ENCODE peak calls at places on chromosome 4, in ten cellular contexts. Q is fibroblast of pulmonary artery; P is B cell; W is SHP77; D is iris pigment epithelial cell; N is cardiac muscle cell; V is activated CD4-positive, alpha-beta T cell treated with anti-CD3 and anti-CD28 coated beads, Interleukin-2, amount 10 ng/mL, durations not matched to agents 7 days and 5 days; L is Peyer's patch; O is cardiac fibroblast; J is activated naive CD4-positive, alpha-beta T cell. E is an unnamed sample.

GRCh38 chr4:168908859-168909390 is 101.1 kb downstream of the CBR4 start:
- DNase-seq in O (peak), D (no peak), N (no peak), V (no peak), W (no peak), P (no peak), L (no peak), Q (peak), J (no peak), E (no peak)

GRCh38 chr4:190020790-190021717 is 6.0 kb downstream of the FRG2 start:
- DNase-seq in W (no peak), J (no peak), V (no peak), L (peak), Q (peak), O (peak), N (peak), D (no peak), P (peak), E (no peak)

GRCh38 chr4:22668702-22669101 is 24.0 kb upstream of the GBA3 start:
- DNase-seq in L (no peak), N (no peak), J (no peak), O (no peak), V (no peak), Q (no peak), W (no peak), D (no peak), P (no peak), E (no peak)

GRCh38 chr4:173801361-173801760 is 271.3 kb upstream of the HAND2 start:
- DNase-seq in L (no peak), V (no peak), Q (no peak), J (no peak), N (no peak), D (no peak), W (no peak), P (no peak), O (no peak), E (no peak)

GRCh38 chr4:30716671-30717207 is 3.4 kb upstream of the PCDH7 start:
- DNase-seq in Q (peak), O (peak), D (peak), W (no peak), L (no peak), P (no peak), N (peak), J (no peak), V (no peak), E (no peak)

GRCh38 chr4:138875886-138876608 is 139.5 kb upstream of the NOCT start:
- DNase-seq in D (peak), Q (peak), N (no peak), P (no peak), O (peak), J (no peak), W (no peak), L (no peak), V (no peak), E (no peak)

GRCh38 chr4:112057479-112057878 is 87.8 kb upstream of the FAM241A start:
- DNase-seq in Q (no peak), J (no peak), W (no peak), D (no peak), L (no peak), N (no peak), V (no peak), P (no peak), O (no peak), E (no peak)

GRCh38 chr4:87241341-87241740 is 20.9 kb upstream of the KLHL8 start:
- DNase-seq in L (no peak), N (no peak), W (no peak), V (no peak), O (no peak), D (no peak), J (no peak), P (no peak), Q (no peak), E (no peak)

GRCh38 chr4:99033956-99034355 is 38.4 kb downstream of the METAP1 start:
- DNase-seq in N (no peak), V (no peak), D (peak), W (no peak), Q (peak), J (no peak), L (no peak), P (no peak), O (peak), E (no peak)

GRCh38 chr4:22019676-22020075 is 71.1 kb upstream of the KCNIP4 start:
- DNase-seq in W (no peak), O (peak), N (no peak), P (no peak), J (no peak), Q (peak), D (no peak), L (no peak), V (no peak), E (no peak)

GRCh38 chr4:70925899-70926635 is 23.9 kb downstream of the MOB1B start:
- DNase-seq in N (no peak), L (no peak), D (no peak), O (no peak), V (no peak), W (no peak), J (no peak), Q (no peak), P (peak), E (no peak)

GRCh38 chr4:176319704-176320339 is at the start of gene SPCS3:
- DNase-seq in D (peak), J (peak), W (peak), L (peak), Q (peak), V (peak), O (peak), P (peak), N (peak), E (no peak)

GRCh38 chr4:53902786-53903185 is 161.6 kb downstream of the CHIC2 start:
- DNase-seq in D (peak), Q (no peak), P (no peak), L (no peak), J (no peak), V (no peak), N (no peak), W (no peak), O (no peak), E (no peak)

GRCh38 chr4:3520796-3521600 is 11.2 kb downstream of the LRPAP1 start:
- DNase-seq in O (no peak), J (no peak), V (no peak), W (no peak), L (no peak), N (no peak), Q (no peak), D (no peak), P (no peak), E (no peak)

GRCh38 chr4:113979157-113979972 is at the start of gene ARSJ:
- DNase-seq in W (no peak), N (peak), V (no peak), O (peak), Q (peak), J (peak), L (peak), P (no peak), D (peak), E (no peak)

GRCh38 chr4:5409237-5409636 is 299.1 kb downstream of the EVC2 start:
- DNase-seq in D (no peak), L (no peak), P (no peak), O (no peak), N (no peak), V (no peak), J (no peak), W (no peak), Q (no peak), E (no peak)

GRCh38 chr4:141569141-141569540 is 67.2 kb upstream of the IL15 start:
- DNase-seq in N (no peak), D (peak), L (no peak), V (no peak), Q (peak), O (peak), J (no peak), W (no peak), P (no peak), E (no peak)

GRCh38 chr4:24922988-24923387 is 10.1 kb upstream of the CCDC149 start:
- DNase-seq in W (no peak), Q (no peak), L (no peak), N (no peak), J (no peak), V (no peak), P (no peak), D (no peak), O (no peak), E (no peak)

GRCh38 chr4:172892300-172892699 is 276.3 kb upstream of the GALNT7 start:
- DNase-seq in L (no peak), Q (peak), O (peak), P (no peak), W (no peak), V (no peak), N (no peak), J (no peak), D (peak), E (no peak)

GRCh38 chr4:106344324-106344970 is 24.1 kb downstream of the GIMD1 start:
- DNase-seq in J (no peak), D (peak), P (no peak), W (no peak), L (no peak), O (peak), V (no peak), Q (peak), N (no peak), E (no peak)

GRCh38 chr4:148203056-148203898 is 238.9 kb downstream of the NR3C2 start:
- DNase-seq in P (no peak), J (no peak), W (no peak), D (no peak), N (peak), L (no peak), V (no peak), Q (no peak), O (peak), E (peak)

GRCh38 chr4:159002950-159003349 is 99.9 kb upstream of the RAPGEF2 start:
- DNase-seq in W (no peak), L (no peak), D (peak), P (no peak), N (no peak), Q (peak), J (no peak), V (no peak), O (peak), E (no peak)

GRCh38 chr4:128574706-128575105 is 234.8 kb upstream of the JADE1 start:
- DNase-seq in Q (peak), W (peak), D (peak), V (peak), L (peak), P (peak), O (peak), J (peak), N (peak), E (no peak)

GRCh38 chr4:74805601-74806000 is 11.3 kb upstream of the BTC start:
- DNase-seq in W (no peak), J (no peak), V (no peak), P (no peak), N (no peak), Q (peak), O (peak), L (no peak), D (peak), E (no peak)

GRCh38 chr4:85391011-85391410 is 83.9 kb upstream of the ARHGAP24 start:
- DNase-seq in P (no peak), J (no peak), Q (no peak), W (no peak), N (no peak), D (no peak), L (no peak), O (no peak), V (no peak), E (no peak)

GRCh38 chr4:176642472-176642871 is 150.2 kb downstream of the VEGFC start:
- DNase-seq in V (no peak), Q (no peak), O (no peak), N (no peak), J (no peak), P (no peak), D (no peak), L (no peak), W (no peak), E (no peak)

GRCh38 chr4:150960818-150961217 is 54.3 kb downstream of the LRBA start:
- DNase-seq in O (peak), P (peak), D (peak), N (no peak), W (no peak), Q (peak), V (no peak), J (no peak), L (no peak), E (no peak)

GRCh38 chr4:111631157-111631999 is 513.9 kb upstream of the FAM241A start:
- DNase-seq in J (no peak), O (peak), D (peak), N (peak), V (no peak), W (no peak), L (no peak), Q (peak), P (no peak), E (peak)

GRCh38 chr4:41142946-41143720 is 71.2 kb downstream of the APBB2 start:
- DNase-seq in L (no peak), O (peak), V (no peak), P (no peak), J (no peak), Q (peak), D (peak), W (no peak), N (no peak), E (peak)

GRCh38 chr4:14178421-14178820 is 550.9 kb upstream of the BOD1L1 start:
- DNase-seq in P (peak), Q (peak), W (no peak), V (peak), N (no peak), O (peak), D (peak), J (no peak), L (no peak), E (no peak)

GRCh38 chr4:73869130-73870055 is at the start of gene CXCL1:
- DNase-seq in J (no peak), D (peak), O (peak), Q (peak), V (no peak), N (peak), W (no peak), L (peak), P (no peak), E (no peak)

GRCh38 chr4:7222521-7222920 is 30.2 kb downstream of the SORCS2 start:
- DNase-seq in O (no peak), W (no peak), J (no peak), D (no peak), N (no peak), V (no peak), L (no peak), P (no peak), Q (no peak), E (no peak)

GRCh38 chr4:1244978-1245471 is 3.9 kb downstream of the CTBP1 start:
- DNase-seq in D (no peak), W (no peak), V (no peak), N (no peak), Q (no peak), O (no peak), L (no peak), J (no peak), P (no peak), E (no peak)

GRCh38 chr4:78878031-78878430 is 61.2 kb downstream of the PAQR3 start:
- DNase-seq in O (no peak), L (no peak), D (no peak), Q (no peak), P (no peak), N (no peak), J (no peak), W (no peak), V (no peak), E (no peak)

GRCh38 chr4:81380364-81380853 is 91.3 kb downstream of the RASGEF1B start:
- DNase-seq in D (no peak), N (no peak), V (no peak), P (no peak), O (no peak), J (no peak), L (no peak), W (no peak), Q (no peak), E (no peak)

GRCh38 chr4:123587983-123588494 is 191.4 kb downstream of the SPRY1 start:
- DNase-seq in L (peak), N (no peak), Q (peak), J (no peak), O (peak), P (no peak), W (peak), D (peak), V (no peak), E (no peak)

GRCh38 chr4:158535130-158535614 is 13.5 kb downstream of the RXFP1 start:
- DNase-seq in N (no peak), L (no peak), P (no peak), D (peak), J (no peak), Q (peak), O (peak), W (no peak), V (peak), E (no peak)

GRCh38 chr4:135552131-135552530 is 1350.5 kb upstream of the PABPC4L start:
- DNase-seq in W (no peak), J (no peak), Q (peak), D (peak), V (no peak), O (no peak), N (no peak), L (no peak), P (no peak), E (no peak)

E was measured in SK-N-MC.